ENCODE peak calls at places on chromosomes 12 and 14, in six cellular contexts. U is HT1080, W is renal cortical epithelial cell, Y is dorsolateral prefrontal cortex, D is HFFc6, B is left ventricle myocardium superior. I is an unnamed sample.
A peak's percentile ranks its signal among the peaks of the same experiment; 100 is the strongest.

GRCh38 chr14:100375273-100375962 is 52.3 kb downstream of the SLC25A47 start:
- DNase-seq in Y (no peak), D (peak; percentile 78), W (peak; percentile 92), U (peak; percentile 66), B (peak; percentile 74), I (peak; percentile 44)

GRCh38 chr12:7206691-7207090 is 17.2 kb downstream of the PEX5 start:
- DNase-seq in W (no peak), U (no peak), B (no peak), D (no peak), Y (no peak), I (no peak)

GRCh38 chr14:73149753-73150152 is 13.4 kb downstream of the PSEN1 start:
- DNase-seq in U (no peak), W (no peak), Y (no peak), D (no peak), B (no peak), I (no peak)

GRCh38 chr12:124786065-124786964 is 77.3 kb downstream of the SCARB1 start:
- DNase-seq in D (peak; percentile 88), U (peak; percentile 82), W (peak; percentile 79), B (peak; percentile 89), Y (peak; percentile 92), I (no peak)

GRCh38 chr14:56131865-56132830 is 13.9 kb downstream of the PELI2 start:
- DNase-seq in U (no peak), W (no peak), B (no peak), D (no peak), Y (no peak), I (no peak)

GRCh38 chr12:121787063-121787774 is 6.3 kb downstream of the RHOF start:
- DNase-seq in Y (no peak), U (no peak), B (no peak), D (no peak), W (no peak), I (no peak)

GRCh38 chr14:85085981-85086380 is 444.0 kb upstream of the FLRT2 start:
- DNase-seq in Y (no peak), D (no peak), U (no peak), W (peak; percentile 84), B (no peak), I (peak; percentile 31)

GRCh38 chr12:66129934-66130266 is 650 bp downstream of the LLPH start:
- DNase-seq in B (no peak), D (no peak), Y (no peak), W (peak; percentile 33), U (no peak), I (no peak)

GRCh38 chr14:61503167-61503801 is 181.9 kb downstream of the PRKCH start:
- DNase-seq in D (no peak), U (no peak), W (peak; percentile 98), B (no peak), Y (no peak), I (peak; percentile 54)

GRCh38 chr14:75291331-75291730 is 12.7 kb downstream of the FOS start:
- DNase-seq in D (no peak), Y (no peak), U (no peak), B (no peak), W (no peak), I (no peak)

GRCh38 chr12:79329933-79330332 is 360.8 kb downstream of the PAWR start:
- DNase-seq in Y (no peak), B (no peak), D (peak; percentile 23), U (no peak), W (no peak), I (no peak)

GRCh38 chr12:39230086-39230485 is 212.8 kb downstream of the KIF21A start:
- DNase-seq in U (peak; percentile 68), Y (no peak), B (no peak), D (no peak), W (peak; percentile 3), I (peak; percentile 13)

GRCh38 chr12:51869931-51870330 is 18.0 kb upstream of the ANKRD33 start:
- DNase-seq in U (no peak), B (no peak), W (no peak), Y (no peak), D (no peak), I (no peak)

GRCh38 chr12:89578499-89578898 is 52.7 kb upstream of the POC1B start:
- DNase-seq in B (no peak), W (no peak), U (no peak), Y (no peak), D (no peak), I (no peak)

GRCh38 chr12:52231305-52232232 is 1.5 kb upstream of the KRT7 start:
- DNase-seq in Y (no peak), D (no peak), W (peak; percentile 32), U (no peak), B (no peak), I (no peak)

GRCh38 chr12:47164730-47165439 is 85.1 kb upstream of the AMIGO2 start:
- DNase-seq in Y (no peak), D (peak; percentile 43), W (no peak), U (peak; percentile 49), B (no peak), I (no peak)

GRCh38 chr14:69366761-69367160 is 31.3 kb downstream of the ERH start:
- DNase-seq in W (no peak), Y (no peak), B (no peak), D (no peak), U (no peak), I (no peak)

GRCh38 chr12:54658306-54659264 is 10.4 kb upstream of the DCD start:
- DNase-seq in D (no peak), U (peak; percentile 43), W (peak; percentile 48), B (no peak), Y (no peak), I (no peak)

GRCh38 chr12:54207539-54208267 is 18.9 kb upstream of the SMUG1 start:
- DNase-seq in W (peak; percentile 60), B (peak; percentile 77), D (peak; percentile 23), U (peak; percentile 53), Y (peak; percentile 52), I (peak; percentile 42)

GRCh38 chr12:3802721-3803120 is 49.8 kb upstream of the CRACR2A start:
- DNase-seq in W (no peak), U (no peak), Y (no peak), D (no peak), B (no peak), I (no peak)

GRCh38 chr12:49568442-49568776 is 467 bp upstream of the MCRS1 start:
- DNase-seq in W (no peak), D (no peak), Y (no peak), U (no peak), B (no peak), I (no peak)

GRCh38 chr12:62631531-62632520 is 165.2 kb downstream of the MON2 start:
- DNase-seq in Y (peak; percentile 66), W (peak; percentile 79), D (peak; percentile 83), B (peak; percentile 81), U (peak; percentile 20), I (no peak)

GRCh38 chr14:104253901-104254353 is 115.5 kb downstream of the KIF26A start:
- DNase-seq in W (no peak), D (no peak), Y (no peak), U (no peak), B (no peak), I (no peak)

GRCh38 chr14:45254771-45255170 is 1.8 kb upstream of the MIS18BP1 start:
- DNase-seq in Y (no peak), D (no peak), B (no peak), W (no peak), U (no peak), I (no peak)

GRCh38 chr12:49585477-49586445 is 17.8 kb upstream of the MCRS1 start:
- DNase-seq in D (no peak), B (no peak), Y (no peak), U (no peak), W (no peak), I (no peak)

GRCh38 chr14:101065696-101066694 is 162.5 kb upstream of the RTL1 start:
- DNase-seq in W (no peak), D (no peak), U (no peak), Y (peak; percentile 28), B (no peak), I (no peak)

GRCh38 chr12:50764861-50765324 is 992 bp downstream of the ATF1 start:
- DNase-seq in U (peak; percentile 51), B (no peak), D (peak; percentile 22), W (peak; percentile 50), Y (peak; percentile 47), I (peak; percentile 9)

GRCh38 chr12:32501835-32502333 is 102.5 kb downstream of the FGD4 start:
- DNase-seq in D (peak; percentile 14), Y (peak; percentile 60), B (no peak), W (peak; percentile 89), U (peak; percentile 81), I (no peak)

GRCh38 chr12:44788731-44789130 is 87.4 kb downstream of the NELL2 start:
- DNase-seq in B (no peak), W (no peak), Y (no peak), U (no peak), D (no peak), I (no peak)

GRCh38 chr12:108325549-108325948 is 13.6 kb downstream of the CMKLR1 start:
- DNase-seq in W (no peak), B (no peak), D (no peak), Y (no peak), U (no peak), I (no peak)

GRCh38 chr12:42421844-42422779 is 96.1 kb downstream of the PPHLN1 start:
- DNase-seq in B (no peak), Y (no peak), D (peak; percentile 59), W (peak; percentile 4), U (peak; percentile 31), I (no peak)

GRCh38 chr12:57235728-57236131 is 6.2 kb downstream of the SHMT2 start:
- DNase-seq in B (no peak), W (no peak), U (no peak), D (no peak), Y (no peak), I (no peak)

GRCh38 chr14:86513564-86513963 is 983.6 kb downstream of the FLRT2 start:
- DNase-seq in W (no peak), U (no peak), B (no peak), Y (no peak), D (no peak), I (no peak)